ENCODE peak calls at places on chromosomes 16 and 17, in four cellular contexts. A, D, K and N are unnamed samples.

GRCh38 chr17:80089762-80090161 is 11.6 kb upstream of the GAA start:
- DNase-seq in A (no peak), D (no peak), K (no peak), N (no peak)

GRCh38 chr17:50666316-50666715 is 31.6 kb downstream of the ABCC3 start:
- DNase-seq in A (no peak), D (no peak), K (no peak), N (no peak)

GRCh38 chr17:1736348-1737281 is 6.1 kb upstream of the SERPINF2 start:
- DNase-seq in A (peak), D (peak), K (no peak), N (no peak)

GRCh38 chr17:71412803-71413202 is 708.0 kb upstream of the SOX9 start:
- DNase-seq in A (peak), D (peak), K (no peak), N (no peak)

GRCh38 chr17:60258313-60258712 is 108.5 kb downstream of the CA4 start:
- DNase-seq in A (no peak), D (no peak), K (no peak), N (no peak)

GRCh38 chr17:259341-259976 is 78.0 kb upstream of the DOC2B start:
- DNase-seq in A (no peak), D (no peak), K (no peak), N (no peak)

GRCh38 chr17:62727916-62728672 is 80.0 kb downstream of the MARCHF10 start:
- DNase-seq in A (no peak), D (no peak), K (no peak), N (no peak)

GRCh38 chr16:83898463-83899271 is at the start of gene MLYCD:
- DNase-seq in A (peak), D (no peak), K (peak), N (no peak)

GRCh38 chr17:8320990-8321389 is 10.9 kb downstream of the ARHGEF15 start:
- DNase-seq in A (no peak), D (no peak), K (no peak), N (no peak)

GRCh38 chr16:50814043-50814442 is 72.2 kb downstream of the CYLD start:
- DNase-seq in A (no peak), D (no peak), K (no peak), N (no peak)

GRCh38 chr17:4554997-4555799 is at the start of gene MYBBP1A:
- DNase-seq in A (peak), D (peak), K (peak), N (peak)

GRCh38 chr17:65559802-65560627 is 1.4 kb downstream of the AXIN2 start:
- DNase-seq in A (no peak), D (no peak), K (no peak), N (no peak)

GRCh38 chr17:76683011-76683755 is 27.6 kb downstream of the MXRA7 start:
- DNase-seq in A (no peak), D (no peak), K (no peak), N (no peak)

GRCh38 chr17:56898874-56899273 is 15.0 kb downstream of the TRIM25 start:
- DNase-seq in A (no peak), D (no peak), K (no peak), N (no peak)

GRCh38 chr16:28546626-28547025 is 7.1 kb upstream of the SGF29 start:
- DNase-seq in A (no peak), D (no peak), K (no peak), N (no peak)

GRCh38 chr17:39643271-39643670 is 6.3 kb downstream of the STARD3 start:
- DNase-seq in A (no peak), D (no peak), K (no peak), N (no peak)

GRCh38 chr17:49183341-49183740 is 27.0 kb downstream of the GNGT2 start:
- DNase-seq in A (no peak), D (no peak), K (no peak), N (no peak)

GRCh38 chr16:27698266-27698665 is 148.3 kb downstream of the KATNIP start:
- DNase-seq in A (no peak), D (no peak), K (no peak), N (no peak)

GRCh38 chr16:9929313-9929712 is 252.9 kb downstream of the GRIN2A start:
- DNase-seq in A (no peak), D (no peak), K (no peak), N (no peak)

GRCh38 chr17:35804658-35805192 is 4.6 kb upstream of the TAF15 start:
- DNase-seq in A (peak), D (peak), K (peak), N (no peak)

GRCh38 chr17:2018716-2019490 is 6.2 kb downstream of the RTN4RL1 start:
- DNase-seq in A (no peak), D (no peak), K (peak), N (no peak)

GRCh38 chr16:85782476-85782875 is 16.9 kb downstream of the EMC8 start:
- DNase-seq in A (no peak), D (no peak), K (no peak), N (no peak)

GRCh38 chr17:63826468-63827001 is 696 bp upstream of the PSMC5 start:
- DNase-seq in A (no peak), D (no peak), K (no peak), N (no peak)

GRCh38 chr16:21101631-21102420 is 48.8 kb downstream of the DNAH3 start:
- DNase-seq in A (peak), D (no peak), K (no peak), N (no peak)

GRCh38 chr16:15766918-15767317 is 89.9 kb downstream of the MYH11 start:
- DNase-seq in A (no peak), D (no peak), K (no peak), N (no peak)